ENCODE peak calls at places on chromosome 18, in four cellular contexts. B, H, L and G are unnamed samples.

GRCh38 chr18:75305984-75306383 is 95.4 kb downstream of the TSHZ1 start:
- DNase-seq in B (no peak), H (no peak), L (no peak), G (no peak)

GRCh38 chr18:59478591-59478990 is 119.5 kb upstream of the LMAN1 start:
- DNase-seq in B (no peak), H (no peak), L (no peak), G (no peak)

GRCh38 chr18:22349317-22349898 is 68.3 kb downstream of the CTAGE1 start:
- DNase-seq in B (no peak), H (no peak), L (no peak), G (no peak)

GRCh38 chr18:40607741-40608140 is 1347.3 kb upstream of the PIK3C3 start:
- DNase-seq in B (no peak), H (no peak), L (no peak), G (no peak)

GRCh38 chr18:35460719-35461118 is 37.0 kb downstream of the INO80C start:
- DNase-seq in B (no peak), H (no peak), L (no peak), G (no peak)

GRCh38 chr18:48605408-48605845 is 66.6 kb downstream of the CTIF start:
- DNase-seq in B (peak), H (peak), L (peak), G (peak)

GRCh38 chr18:22169011-22169888 is at the start of gene GATA6:
- DNase-seq in B (peak), H (peak), L (peak), G (no peak)

GRCh38 chr18:50097702-50098101 is 97.2 kb downstream of the MYO5B start:
- DNase-seq in B (peak), H (no peak), L (no peak), G (no peak)

GRCh38 chr18:78496095-78496494 is 483.5 kb upstream of the SALL3 start:
- DNase-seq in B (no peak), H (no peak), L (no peak), G (no peak)

GRCh38 chr18:25335676-25336075 is 16.3 kb downstream of the ZNF521 start:
- DNase-seq in B (no peak), H (no peak), L (no peak), G (no peak)

GRCh38 chr18:26003391-26003790 is 87.0 kb downstream of the SS18 start:
- DNase-seq in B (no peak), H (no peak), L (no peak), G (no peak)

DNA sequence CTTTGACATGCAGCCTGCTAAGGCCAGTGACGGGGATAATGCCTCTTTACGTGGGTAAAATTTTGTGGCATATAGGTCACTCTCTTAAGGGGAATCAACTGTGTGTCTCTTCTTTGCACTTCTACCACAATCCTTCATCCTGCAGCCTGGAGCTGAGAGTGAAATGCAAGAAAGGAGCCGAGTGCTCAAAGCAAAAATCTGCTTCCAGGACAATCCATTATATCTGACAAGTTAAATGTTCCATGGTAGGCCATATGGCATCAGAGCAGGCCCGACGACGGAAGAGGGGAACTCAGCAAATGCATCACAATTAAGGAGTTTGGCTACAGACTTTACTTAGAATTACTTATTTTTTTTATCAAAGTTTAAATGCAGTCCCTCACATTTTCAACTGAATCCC is 171.2 kb downstream of the TCF4 start:
- DNase-seq in B (no peak), H (no peak), L (no peak), G (no peak)
- TF ChIP-seq TCF7 in B (no peak), H (no peak), L (no peak), G (no peak)

GRCh38 chr18:73807551-73808192 is 340.0 kb downstream of the FBXO15 start:
- DNase-seq in B (no peak), H (no peak), L (no peak), G (no peak)

DNA sequence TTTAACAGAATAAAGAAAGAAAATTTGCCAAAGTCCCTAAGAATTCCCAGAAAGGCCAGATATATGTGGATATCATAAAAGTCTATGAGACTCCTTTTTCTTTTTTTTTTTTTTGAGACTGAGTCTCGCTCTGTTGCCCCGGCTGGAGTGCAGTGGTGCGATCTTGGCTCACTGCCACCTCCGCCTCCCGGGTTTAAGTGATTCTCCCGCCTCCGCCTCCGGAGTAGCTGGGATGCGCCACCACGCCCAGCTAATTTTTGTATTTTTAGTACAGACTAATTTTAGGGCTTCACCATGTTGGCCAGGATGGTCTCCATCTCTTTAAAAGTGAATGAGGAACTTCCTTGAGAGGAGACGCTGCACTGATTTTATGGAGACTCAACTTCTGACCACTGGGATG is 335.2 kb downstream of the FBXO15 start:
- DNase-seq in B (no peak), H (no peak), L (no peak), G (no peak)
- TF ChIP-seq TCF7 in B (no peak), H (no peak), L (no peak), G (no peak)

GRCh38 chr18:69755856-69756496 is 191.7 kb downstream of the CD226 start:
- DNase-seq in B (no peak), H (no peak), L (no peak), G (no peak)
- TF ChIP-seq TCF7 in B (no peak), H (no peak), L (no peak), G (no peak)

DNA sequence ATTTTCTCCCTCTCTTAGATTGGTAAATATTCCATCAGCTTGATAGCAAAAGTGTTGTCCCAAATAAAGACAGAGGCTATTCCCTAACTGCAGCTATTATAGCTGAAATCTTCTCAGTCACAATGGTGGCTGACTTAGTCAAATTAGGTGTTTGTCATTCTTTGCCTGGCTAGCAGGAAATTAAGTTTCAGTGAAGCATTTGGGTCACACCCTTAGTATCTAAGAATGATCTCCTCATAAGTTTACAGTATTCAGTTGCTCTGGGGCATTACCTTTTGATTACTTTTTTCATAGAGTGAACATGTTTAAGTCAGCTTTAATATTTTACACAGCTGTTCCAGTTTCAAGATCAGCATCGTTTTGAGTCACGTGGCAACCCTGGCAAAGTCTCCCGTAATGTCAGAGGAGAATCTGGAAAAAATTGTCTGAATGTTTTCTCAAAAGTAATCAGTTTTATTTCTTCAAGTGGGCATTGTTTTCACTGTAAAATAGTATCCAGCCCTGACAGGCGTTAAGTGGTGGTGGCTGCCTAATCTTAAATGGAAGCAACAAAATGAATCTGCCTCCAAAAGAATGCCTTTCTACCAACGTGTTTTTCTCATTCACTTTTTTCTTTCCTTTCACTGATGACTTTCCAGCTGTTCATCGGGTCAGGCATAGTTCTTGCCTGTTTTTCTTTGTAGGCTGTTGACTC is 319.5 kb upstream of the TCF4 start:
- DNase-seq in B (no peak), H (no peak), L (no peak), G (no peak)
- TF ChIP-seq TCF7 in B (no peak), H (no peak), L (no peak), G (no peak)

GRCh38 chr18:45107425-45107824 is 426.7 kb downstream of the SETBP1 start:
- DNase-seq in B (no peak), H (no peak), L (no peak), G (no peak)

GRCh38 chr18:45102863-45103262 is 422.2 kb downstream of the SETBP1 start:
- DNase-seq in B (no peak), H (no peak), L (no peak), G (no peak)

GRCh38 chr18:45103319-45104070 is 422.8 kb downstream of the SETBP1 start:
- DNase-seq in B (no peak), H (no peak), L (no peak), G (peak)

GRCh38 chr18:45106331-45106774 is 425.7 kb downstream of the SETBP1 start:
- DNase-seq in B (no peak), H (no peak), L (no peak), G (peak)

GRCh38 chr18:45104071-45104440 is 423.4 kb downstream of the SETBP1 start:
- DNase-seq in B (no peak), H (no peak), L (no peak), G (no peak)
- TF ChIP-seq TCF7 in B (no peak), H (no peak), L (no peak), G (no peak)

DNA sequence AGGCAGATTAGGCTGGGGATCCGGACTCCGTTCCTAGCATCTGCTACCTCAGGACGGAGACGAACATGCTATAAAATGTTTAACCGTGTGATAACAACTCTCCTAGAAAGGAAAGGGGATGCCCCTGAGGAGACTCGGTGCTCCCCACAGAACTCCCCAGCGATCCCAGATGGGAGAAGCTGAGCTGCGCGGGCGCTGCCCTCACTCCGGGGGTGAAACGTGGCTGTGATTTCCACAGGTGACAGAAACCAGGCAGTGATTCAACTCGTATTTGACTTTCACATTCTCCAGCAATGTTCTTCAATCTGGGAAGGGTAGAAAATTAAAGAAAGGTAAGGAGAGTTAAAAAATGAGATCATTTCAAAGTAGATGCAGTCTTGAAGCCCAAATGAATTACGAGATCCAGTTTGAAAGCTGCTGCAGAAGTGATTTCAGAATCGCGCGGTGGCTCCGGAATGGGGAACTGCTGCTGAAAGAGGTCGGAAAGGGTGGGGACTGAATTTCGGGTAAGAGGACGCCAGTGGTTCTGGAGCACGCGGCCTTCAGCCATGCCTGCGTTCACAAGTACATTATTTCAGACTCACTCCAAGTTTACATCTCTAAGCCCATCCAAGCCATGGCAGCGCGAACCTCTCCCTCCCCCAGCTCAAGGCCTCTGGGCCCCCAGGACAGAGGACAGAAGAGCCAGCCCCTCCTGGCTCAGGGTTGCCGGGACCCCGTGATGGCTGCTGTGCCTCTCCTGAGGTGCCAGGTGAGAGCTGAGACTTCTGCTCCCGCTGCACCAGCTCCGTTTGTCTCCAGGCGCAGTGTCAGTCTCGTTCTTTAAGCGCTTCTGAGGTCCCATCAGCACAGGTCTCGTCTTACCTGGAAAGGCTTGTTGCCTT is 39.5 kb downstream of the ADNP2 start:
- DNase-seq in B (no peak), H (no peak), L (no peak), G (no peak)
- TF ChIP-seq TCF7 in B (no peak), H (no peak), L (no peak), G (no peak)

GRCh38 chr18:13910501-13910900 is 4.8 kb downstream of the MC2R start:
- DNase-seq in B (no peak), H (no peak), L (no peak), G (no peak)

GRCh38 chr18:13909141-13909540 is 6.2 kb downstream of the MC2R start:
- DNase-seq in B (no peak), H (no peak), L (no peak), G (no peak)

GRCh38 chr18:13912601-13913000 is 2.7 kb downstream of the MC2R start:
- DNase-seq in B (no peak), H (no peak), L (no peak), G (no peak)

GRCh38 chr18:13910986-13911385 is 4.3 kb downstream of the MC2R start:
- DNase-seq in B (no peak), H (no peak), L (no peak), G (no peak)

GRCh38 chr18:13909541-13909940 is 5.8 kb downstream of the MC2R start:
- DNase-seq in B (no peak), H (no peak), L (no peak), G (no peak)
- TF ChIP-seq TCF7 in B (no peak), H (no peak), L (no peak), G (no peak)

DNA sequence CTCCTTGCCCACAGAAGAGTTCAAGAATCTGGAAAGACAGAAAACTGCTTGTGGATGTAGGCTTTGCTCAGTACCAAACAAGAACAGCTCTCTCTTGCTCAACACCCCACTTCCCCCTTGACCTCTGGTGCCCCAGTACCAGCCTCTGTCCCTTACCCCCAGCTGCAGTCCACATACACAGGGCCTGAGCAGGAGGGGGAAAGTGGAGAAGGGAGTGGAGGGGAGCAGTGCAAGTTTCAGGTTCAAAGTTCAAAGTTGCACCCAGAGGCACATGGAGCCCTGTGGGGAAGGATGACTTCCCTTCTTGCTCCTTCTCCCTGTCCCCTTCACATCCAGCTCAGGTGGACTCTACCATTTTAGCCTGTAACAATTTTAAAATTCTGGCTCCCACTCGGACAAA is 61.1 kb upstream of the LPIN2 start:
- DNase-seq in B (peak), H (no peak), L (no peak), G (no peak)
- TF ChIP-seq TCF7 in B (no peak), H (no peak), L (no peak), G (no peak)